ENCODE peak calls at places on chromosomes 4 and X, in ten cellular contexts. One of them, this sample, is unnamed.

GRCh38 chrX:103669745-103670144 is 16.8 kb downstream of the MORF4L2 start:
- DNase-seq in cardiac fibroblast: no peak
- DNase-seq in activated naive CD4-positive, alpha-beta T cell treated with anti-CD3 and anti-CD28 coated beads, Interleukin-2, amount 50 U/mL, for 72 hours: no peak
- DNase-seq in posterior cingulate gyrus: no peak
- DNase-seq in HT-29: no peak
- DNase-seq in endothelial cell: no peak
- DNase-seq in lower lobe of right lung: no peak
- DNase-seq in right lobe of liver: no peak
- DNase-seq in C1 segment of cervical spinal cord: no peak
- DNase-seq in NCI-H2081 treated with DMSO at 0.1 percent for 48 hours: no peak
- DNase-seq in this sample: no peak

GRCh38 chr4:6918345-6918744 is 8.7 kb downstream of the TBC1D14 start:
- DNase-seq in cardiac fibroblast: no peak
- DNase-seq in activated naive CD4-positive, alpha-beta T cell treated with anti-CD3 and anti-CD28 coated beads, Interleukin-2, amount 50 U/mL, for 72 hours: no peak
- DNase-seq in posterior cingulate gyrus: no peak
- DNase-seq in HT-29: no peak
- DNase-seq in endothelial cell: no peak
- DNase-seq in lower lobe of right lung: no peak
- DNase-seq in right lobe of liver: no peak
- DNase-seq in C1 segment of cervical spinal cord: no peak
- DNase-seq in NCI-H2081 treated with DMSO at 0.1 percent for 48 hours: no peak
- DNase-seq in this sample: no peak

GRCh38 chrX:97267916-97268680 is 384.4 kb downstream of the RPA4 start:
- DNase-seq in cardiac fibroblast: peak
- DNase-seq in activated naive CD4-positive, alpha-beta T cell treated with anti-CD3 and anti-CD28 coated beads, Interleukin-2, amount 50 U/mL, for 72 hours: no peak
- DNase-seq in posterior cingulate gyrus: no peak
- DNase-seq in HT-29: no peak
- DNase-seq in endothelial cell: no peak
- DNase-seq in lower lobe of right lung: no peak
- DNase-seq in right lobe of liver: no peak
- DNase-seq in C1 segment of cervical spinal cord: no peak
- DNase-seq in NCI-H2081 treated with DMSO at 0.1 percent for 48 hours: no peak
- DNase-seq in this sample: no peak

GRCh38 chr4:69601065-69601464 is 38.4 kb downstream of the UGT2A2 start:
- DNase-seq in cardiac fibroblast: no peak
- DNase-seq in activated naive CD4-positive, alpha-beta T cell treated with anti-CD3 and anti-CD28 coated beads, Interleukin-2, amount 50 U/mL, for 72 hours: no peak
- DNase-seq in posterior cingulate gyrus: no peak
- DNase-seq in HT-29: no peak
- DNase-seq in endothelial cell: no peak
- DNase-seq in lower lobe of right lung: no peak
- DNase-seq in right lobe of liver: no peak
- DNase-seq in C1 segment of cervical spinal cord: no peak
- DNase-seq in NCI-H2081 treated with DMSO at 0.1 percent for 48 hours: no peak
- DNase-seq in this sample: peak

GRCh38 chr4:93646225-93646930 is 182.2 kb upstream of the ATOH1 start:
- DNase-seq in cardiac fibroblast: no peak
- DNase-seq in activated naive CD4-positive, alpha-beta T cell treated with anti-CD3 and anti-CD28 coated beads, Interleukin-2, amount 50 U/mL, for 72 hours: no peak
- DNase-seq in posterior cingulate gyrus: no peak
- DNase-seq in HT-29: peak
- DNase-seq in endothelial cell: no peak
- DNase-seq in lower lobe of right lung: no peak
- DNase-seq in right lobe of liver: no peak
- DNase-seq in C1 segment of cervical spinal cord: no peak
- DNase-seq in NCI-H2081 treated with DMSO at 0.1 percent for 48 hours: peak
- DNase-seq in this sample: peak

GRCh38 chrX:77493677-77494553 is 46.7 kb downstream of the FGF16 start:
- DNase-seq in cardiac fibroblast: peak
- DNase-seq in activated naive CD4-positive, alpha-beta T cell treated with anti-CD3 and anti-CD28 coated beads, Interleukin-2, amount 50 U/mL, for 72 hours: no peak
- DNase-seq in posterior cingulate gyrus: no peak
- DNase-seq in HT-29: no peak
- DNase-seq in endothelial cell: no peak
- DNase-seq in lower lobe of right lung: no peak
- DNase-seq in right lobe of liver: no peak
- DNase-seq in C1 segment of cervical spinal cord: no peak
- DNase-seq in NCI-H2081 treated with DMSO at 0.1 percent for 48 hours: no peak
- DNase-seq in this sample: peak

GRCh38 chr4:35820026-35820425 is 424.3 kb downstream of the ARAP2 start:
- DNase-seq in cardiac fibroblast: no peak
- DNase-seq in activated naive CD4-positive, alpha-beta T cell treated with anti-CD3 and anti-CD28 coated beads, Interleukin-2, amount 50 U/mL, for 72 hours: no peak
- DNase-seq in posterior cingulate gyrus: no peak
- DNase-seq in HT-29: no peak
- DNase-seq in endothelial cell: no peak
- DNase-seq in lower lobe of right lung: no peak
- DNase-seq in right lobe of liver: no peak
- DNase-seq in C1 segment of cervical spinal cord: no peak
- DNase-seq in NCI-H2081 treated with DMSO at 0.1 percent for 48 hours: no peak
- DNase-seq in this sample: no peak

GRCh38 chr4:7189475-7190277 is 2.7 kb upstream of the SORCS2 start:
- DNase-seq in cardiac fibroblast: no peak
- DNase-seq in activated naive CD4-positive, alpha-beta T cell treated with anti-CD3 and anti-CD28 coated beads, Interleukin-2, amount 50 U/mL, for 72 hours: peak
- DNase-seq in posterior cingulate gyrus: peak
- DNase-seq in HT-29: peak
- DNase-seq in endothelial cell: no peak
- DNase-seq in lower lobe of right lung: peak
- DNase-seq in right lobe of liver: no peak
- DNase-seq in C1 segment of cervical spinal cord: no peak
- DNase-seq in NCI-H2081 treated with DMSO at 0.1 percent for 48 hours: no peak
- DNase-seq in this sample: peak

GRCh38 chr4:23881674-23882337 is 8.0 kb downstream of the PPARGC1A start:
- DNase-seq in cardiac fibroblast: no peak
- DNase-seq in activated naive CD4-positive, alpha-beta T cell treated with anti-CD3 and anti-CD28 coated beads, Interleukin-2, amount 50 U/mL, for 72 hours: no peak
- DNase-seq in posterior cingulate gyrus: no peak
- DNase-seq in HT-29: no peak
- DNase-seq in endothelial cell: no peak
- DNase-seq in lower lobe of right lung: no peak
- DNase-seq in right lobe of liver: no peak
- DNase-seq in C1 segment of cervical spinal cord: no peak
- DNase-seq in NCI-H2081 treated with DMSO at 0.1 percent for 48 hours: no peak
- DNase-seq in this sample: no peak

GRCh38 chrX:123993904-123994635 is 32.6 kb downstream of the STAG2 start:
- DNase-seq in cardiac fibroblast: no peak
- DNase-seq in activated naive CD4-positive, alpha-beta T cell treated with anti-CD3 and anti-CD28 coated beads, Interleukin-2, amount 50 U/mL, for 72 hours: no peak
- DNase-seq in posterior cingulate gyrus: no peak
- DNase-seq in HT-29: no peak
- DNase-seq in endothelial cell: no peak
- DNase-seq in lower lobe of right lung: no peak
- DNase-seq in right lobe of liver: no peak
- DNase-seq in C1 segment of cervical spinal cord: no peak
- DNase-seq in NCI-H2081 treated with DMSO at 0.1 percent for 48 hours: no peak
- DNase-seq in this sample: peak

This sample was measured in NCI-H82.